ENCODE peak calls at places on chromosome 12, in ten cellular contexts. D, L, P, R, O, T, B, I, N and C are unnamed samples.

GRCh38 chr12:6782903-6783571 is 6.3 kb upstream of the CD4 start:
- DNase-seq in B (no peak), D (no peak), O (no peak), T (no peak), I (no peak), L (no peak), P (no peak), N (no peak), R (no peak), C (no peak)

GRCh38 chr12:57214398-57214781 is 2.2 kb upstream of the NXPH4 start:
- DNase-seq in R (peak), P (no peak), O (peak), B (peak), I (peak), T (peak), L (peak), D (peak), N (peak), C (peak)

GRCh38 chr12:6766651-6767300 is 613 bp downstream of the PTMS start:
- DNase-seq in L (peak), O (peak), B (peak), T (no peak), N (peak), R (peak), D (peak), P (peak), I (peak), C (no peak)

GRCh38 chr12:63079791-63080395 is 71.1 kb downstream of the AVPR1A start:
- DNase-seq in B (no peak), O (no peak), T (no peak), P (no peak), L (no peak), I (no peak), R (no peak), D (peak), N (no peak), C (no peak)

GRCh38 chr12:72684491-72684890 is 412.3 kb downstream of the TRHDE start:
- DNase-seq in P (no peak), I (no peak), O (no peak), B (no peak), D (no peak), T (no peak), R (no peak), L (no peak), N (no peak), C (no peak)

GRCh38 chr12:121420109-121420508 is 20.2 kb downstream of the RNF34 start:
- DNase-seq in I (no peak), O (no peak), N (no peak), B (no peak), D (no peak), L (no peak), T (no peak), P (no peak), R (no peak), C (no peak)

GRCh38 chr12:59322473-59322872 is 273.4 kb upstream of the SLC16A7 start:
- DNase-seq in I (no peak), P (peak), O (no peak), B (no peak), R (no peak), T (no peak), D (no peak), L (no peak), N (no peak), C (no peak)

GRCh38 chr12:132288516-132289188 is 40.7 kb downstream of the GALNT9 start:
- DNase-seq in O (no peak), L (no peak), N (no peak), D (no peak), T (no peak), I (no peak), R (no peak), B (no peak), P (no peak), C (no peak)

GRCh38 chr12:56931474-56931978 is 2.7 kb downstream of the SDR9C7 start:
- DNase-seq in L (peak), N (peak), O (no peak), I (no peak), B (no peak), D (peak), T (no peak), R (peak), P (no peak), C (no peak)

GRCh38 chr12:42118136-42118879 is 26.4 kb downstream of the GXYLT1 start:
- DNase-seq in B (no peak), D (no peak), N (no peak), R (no peak), T (no peak), I (no peak), L (no peak), P (no peak), O (no peak), C (no peak)

GRCh38 chr12:68648179-68648578 is 37.5 kb downstream of the RAP1B start:
- DNase-seq in I (no peak), D (no peak), T (no peak), N (no peak), O (no peak), L (no peak), B (no peak), P (no peak), R (no peak), C (no peak)

GRCh38 chr12:131965073-131965472 is 15.3 kb downstream of the EP400 start:
- DNase-seq in O (no peak), D (no peak), P (no peak), I (no peak), L (peak), R (no peak), B (no peak), T (no peak), N (no peak), C (no peak)